ENCODE peak calls at places on chromosomes 4 and X, in nine cellular contexts. One of them, this sample, is unnamed.

GRCh38 chr4:151674804-151675290 is 86.0 kb downstream of the GATB start:
- DNase-seq in stimulated activated CD4-positive, alpha-beta T cell treated with anti-CD3 and anti-CD28 coated beads, TNF-alpha, amount 100 ng/mL, for 1 hour: no peak
- DNase-seq in SHP77: no peak
- DNase-seq in EH: no peak
- DNase-seq in psoas muscle: no peak
- DNase-seq in ELF-1: peak; percentile 89
- DNase-seq in left lobe of liver: peak; percentile 38
- DNase-seq in AG09319: no peak
- DNase-seq in epithelial cell of esophagus: peak; percentile 91
- DNase-seq in this sample: no peak

GRCh38 chr4:142355417-142355930 is 490.6 kb downstream of the INPP4B start:
- DNase-seq in AG09319: no peak
- DNase-seq in psoas muscle: no peak
- DNase-seq in ELF-1: no peak
- DNase-seq in stimulated activated CD4-positive, alpha-beta T cell treated with anti-CD3 and anti-CD28 coated beads, TNF-alpha, amount 100 ng/mL, for 1 hour: no peak
- DNase-seq in epithelial cell of esophagus: no peak
- DNase-seq in left lobe of liver: no peak
- DNase-seq in EH: peak; percentile 21
- DNase-seq in SHP77: no peak
- DNase-seq in this sample: no peak

GRCh38 chrX:41116948-41117347 is 31.7 kb downstream of the USP9X start:
- DNase-seq in epithelial cell of esophagus: peak; percentile 18
- DNase-seq in left lobe of liver: no peak
- DNase-seq in EH: no peak
- DNase-seq in stimulated activated CD4-positive, alpha-beta T cell treated with anti-CD3 and anti-CD28 coated beads, TNF-alpha, amount 100 ng/mL, for 1 hour: no peak
- DNase-seq in psoas muscle: no peak
- DNase-seq in SHP77: no peak
- DNase-seq in ELF-1: no peak
- DNase-seq in AG09319: no peak
- DNase-seq in this sample: no peak

GRCh38 chr4:148214529-148215166 is 227.6 kb downstream of the NR3C2 start:
- DNase-seq in SHP77: no peak
- DNase-seq in AG09319: no peak
- DNase-seq in stimulated activated CD4-positive, alpha-beta T cell treated with anti-CD3 and anti-CD28 coated beads, TNF-alpha, amount 100 ng/mL, for 1 hour: no peak
- DNase-seq in epithelial cell of esophagus: peak; percentile 64
- DNase-seq in psoas muscle: peak; percentile 72
- DNase-seq in ELF-1: peak; percentile 12
- DNase-seq in left lobe of liver: no peak
- DNase-seq in EH: no peak
- DNase-seq in this sample: no peak

GRCh38 chrX:13752646-13753045 is 18.1 kb downstream of the OFD1 start:
- DNase-seq in psoas muscle: no peak
- DNase-seq in stimulated activated CD4-positive, alpha-beta T cell treated with anti-CD3 and anti-CD28 coated beads, TNF-alpha, amount 100 ng/mL, for 1 hour: no peak
- DNase-seq in left lobe of liver: no peak
- DNase-seq in SHP77: no peak
- DNase-seq in EH: no peak
- DNase-seq in AG09319: no peak
- DNase-seq in ELF-1: no peak
- DNase-seq in epithelial cell of esophagus: no peak
- DNase-seq in this sample: no peak

GRCh38 chrX:25523574-25523973 is 507.8 kb upstream of the ARX start:
- DNase-seq in psoas muscle: no peak
- DNase-seq in epithelial cell of esophagus: peak; percentile 24
- DNase-seq in left lobe of liver: no peak
- DNase-seq in AG09319: no peak
- DNase-seq in SHP77: peak; percentile 8
- DNase-seq in EH: no peak
- DNase-seq in ELF-1: peak; percentile 24
- DNase-seq in stimulated activated CD4-positive, alpha-beta T cell treated with anti-CD3 and anti-CD28 coated beads, TNF-alpha, amount 100 ng/mL, for 1 hour: no peak
- DNase-seq in this sample: no peak

GRCh38 chrX:133419911-133420310 is 4.6 kb upstream of the GPC4 start:
- DNase-seq in ELF-1: no peak
- DNase-seq in EH: no peak
- DNase-seq in epithelial cell of esophagus: no peak
- DNase-seq in stimulated activated CD4-positive, alpha-beta T cell treated with anti-CD3 and anti-CD28 coated beads, TNF-alpha, amount 100 ng/mL, for 1 hour: no peak
- DNase-seq in psoas muscle: no peak
- DNase-seq in SHP77: no peak
- DNase-seq in AG09319: no peak
- DNase-seq in left lobe of liver: no peak
- DNase-seq in this sample: no peak

GRCh38 chrX:134600714-134601113 is 57.6 kb downstream of the PLAC1 start:
- DNase-seq in psoas muscle: no peak
- DNase-seq in left lobe of liver: no peak
- DNase-seq in ELF-1: no peak
- DNase-seq in AG09319: no peak
- DNase-seq in epithelial cell of esophagus: peak; percentile 7
- DNase-seq in EH: peak; percentile 81
- DNase-seq in stimulated activated CD4-positive, alpha-beta T cell treated with anti-CD3 and anti-CD28 coated beads, TNF-alpha, amount 100 ng/mL, for 1 hour: no peak
- DNase-seq in SHP77: no peak
- DNase-seq in this sample: no peak

GRCh38 chr4:155305619-155306018 is 71.1 kb downstream of the MAP9 start:
- DNase-seq in SHP77: no peak
- DNase-seq in epithelial cell of esophagus: no peak
- DNase-seq in ELF-1: no peak
- DNase-seq in AG09319: no peak
- DNase-seq in stimulated activated CD4-positive, alpha-beta T cell treated with anti-CD3 and anti-CD28 coated beads, TNF-alpha, amount 100 ng/mL, for 1 hour: no peak
- DNase-seq in left lobe of liver: no peak
- DNase-seq in EH: no peak
- DNase-seq in psoas muscle: no peak
- DNase-seq in this sample: no peak

GRCh38 chr4:102734591-102735385 is 26.0 kb downstream of the MANBA start:
- DNase-seq in EH: peak; percentile 60
- DNase-seq in left lobe of liver: no peak
- DNase-seq in SHP77: no peak
- DNase-seq in AG09319: no peak
- DNase-seq in ELF-1: no peak
- DNase-seq in psoas muscle: no peak
- DNase-seq in stimulated activated CD4-positive, alpha-beta T cell treated with anti-CD3 and anti-CD28 coated beads, TNF-alpha, amount 100 ng/mL, for 1 hour: no peak
- DNase-seq in epithelial cell of esophagus: peak; percentile 23
- DNase-seq in this sample: no peak

GRCh38 chr4:65467280-65467679 is 203.0 kb downstream of the EPHA5 start:
- DNase-seq in psoas muscle: no peak
- DNase-seq in epithelial cell of esophagus: peak; percentile 77
- DNase-seq in stimulated activated CD4-positive, alpha-beta T cell treated with anti-CD3 and anti-CD28 coated beads, TNF-alpha, amount 100 ng/mL, for 1 hour: no peak
- DNase-seq in AG09319: no peak
- DNase-seq in ELF-1: no peak
- DNase-seq in left lobe of liver: no peak
- DNase-seq in SHP77: no peak
- DNase-seq in EH: no peak
- DNase-seq in this sample: no peak

GRCh38 chr4:145218251-145218650 is 37.9 kb upstream of the OTUD4 start:
- DNase-seq in epithelial cell of esophagus: no peak
- DNase-seq in psoas muscle: no peak
- DNase-seq in ELF-1: no peak
- DNase-seq in EH: peak; percentile 8
- DNase-seq in AG09319: no peak
- DNase-seq in left lobe of liver: no peak
- DNase-seq in SHP77: no peak
- DNase-seq in stimulated activated CD4-positive, alpha-beta T cell treated with anti-CD3 and anti-CD28 coated beads, TNF-alpha, amount 100 ng/mL, for 1 hour: no peak
- DNase-seq in this sample: no peak

GRCh38 chr4:168388890-168389289 is 70.3 kb upstream of the DDX60 start:
- DNase-seq in SHP77: no peak
- DNase-seq in ELF-1: no peak
- DNase-seq in AG09319: no peak
- DNase-seq in EH: peak; percentile 77
- DNase-seq in epithelial cell of esophagus: peak; percentile 81
- DNase-seq in psoas muscle: no peak
- DNase-seq in stimulated activated CD4-positive, alpha-beta T cell treated with anti-CD3 and anti-CD28 coated beads, TNF-alpha, amount 100 ng/mL, for 1 hour: no peak
- DNase-seq in left lobe of liver: no peak
- DNase-seq in this sample: no peak

GRCh38 chr4:64940698-64941097 is 531.4 kb upstream of the TECRL start:
- DNase-seq in AG09319: no peak
- DNase-seq in ELF-1: no peak
- DNase-seq in EH: no peak
- DNase-seq in left lobe of liver: no peak
- DNase-seq in epithelial cell of esophagus: peak; percentile 16
- DNase-seq in SHP77: no peak
- DNase-seq in psoas muscle: no peak
- DNase-seq in stimulated activated CD4-positive, alpha-beta T cell treated with anti-CD3 and anti-CD28 coated beads, TNF-alpha, amount 100 ng/mL, for 1 hour: no peak
- DNase-seq in this sample: no peak

GRCh38 chrX:40849906-40850672 is 114.7 kb upstream of the MED14 start:
- DNase-seq in AG09319: no peak
- DNase-seq in ELF-1: no peak
- DNase-seq in SHP77: no peak
- DNase-seq in psoas muscle: no peak
- DNase-seq in left lobe of liver: no peak
- DNase-seq in EH: peak; percentile 47
- DNase-seq in epithelial cell of esophagus: no peak
- DNase-seq in stimulated activated CD4-positive, alpha-beta T cell treated with anti-CD3 and anti-CD28 coated beads, TNF-alpha, amount 100 ng/mL, for 1 hour: no peak
- DNase-seq in this sample: no peak

GRCh38 chr4:16916719-16917337 is 18.4 kb upstream of the LDB2 start:
- DNase-seq in stimulated activated CD4-positive, alpha-beta T cell treated with anti-CD3 and anti-CD28 coated beads, TNF-alpha, amount 100 ng/mL, for 1 hour: peak; percentile 52
- DNase-seq in SHP77: peak; percentile 40
- DNase-seq in psoas muscle: no peak
- DNase-seq in epithelial cell of esophagus: peak; percentile 67
- DNase-seq in EH: peak; percentile 22
- DNase-seq in left lobe of liver: peak; percentile 78
- DNase-seq in AG09319: no peak
- DNase-seq in ELF-1: peak; percentile 95
- DNase-seq in this sample: peak; percentile 40

GRCh38 chrX:108447303-108447702 is 7.7 kb downstream of the COL4A5 start:
- DNase-seq in SHP77: no peak
- DNase-seq in psoas muscle: no peak
- DNase-seq in EH: peak; percentile 21
- DNase-seq in AG09319: no peak
- DNase-seq in ELF-1: no peak
- DNase-seq in stimulated activated CD4-positive, alpha-beta T cell treated with anti-CD3 and anti-CD28 coated beads, TNF-alpha, amount 100 ng/mL, for 1 hour: no peak
- DNase-seq in epithelial cell of esophagus: peak; percentile 52
- DNase-seq in left lobe of liver: no peak
- DNase-seq in this sample: no peak

GRCh38 chr4:81040175-81040659 is 9.7 kb downstream of the BMP3 start:
- DNase-seq in ELF-1: peak; percentile 15
- DNase-seq in left lobe of liver: no peak
- DNase-seq in EH: peak; percentile 40
- DNase-seq in AG09319: no peak
- DNase-seq in SHP77: peak; percentile 18
- DNase-seq in epithelial cell of esophagus: peak; percentile 51
- DNase-seq in stimulated activated CD4-positive, alpha-beta T cell treated with anti-CD3 and anti-CD28 coated beads, TNF-alpha, amount 100 ng/mL, for 1 hour: no peak
- DNase-seq in psoas muscle: no peak
- DNase-seq in this sample: no peak

GRCh38 chrX:129701624-129702069 is 37.1 kb upstream of the XPNPEP2 start:
- DNase-seq in stimulated activated CD4-positive, alpha-beta T cell treated with anti-CD3 and anti-CD28 coated beads, TNF-alpha, amount 100 ng/mL, for 1 hour: no peak
- DNase-seq in AG09319: no peak
- DNase-seq in SHP77: no peak
- DNase-seq in psoas muscle: peak; percentile 81
- DNase-seq in EH: no peak
- DNase-seq in epithelial cell of esophagus: no peak
- DNase-seq in left lobe of liver: no peak
- DNase-seq in ELF-1: no peak
- DNase-seq in this sample: no peak

GRCh38 chr4:129429566-129430339 is 333.8 kb downstream of the C4orf33 start:
- DNase-seq in EH: no peak
- DNase-seq in left lobe of liver: no peak
- DNase-seq in psoas muscle: no peak
- DNase-seq in ELF-1: no peak
- DNase-seq in stimulated activated CD4-positive, alpha-beta T cell treated with anti-CD3 and anti-CD28 coated beads, TNF-alpha, amount 100 ng/mL, for 1 hour: no peak
- DNase-seq in SHP77: no peak
- DNase-seq in epithelial cell of esophagus: peak; percentile 32
- DNase-seq in AG09319: no peak
- DNase-seq in this sample: no peak

GRCh38 chr4:110480031-110480549 is 4.1 kb downstream of the ENPEP start:
- DNase-seq in left lobe of liver: no peak
- DNase-seq in epithelial cell of esophagus: peak; percentile 27
- DNase-seq in ELF-1: no peak
- DNase-seq in stimulated activated CD4-positive, alpha-beta T cell treated with anti-CD3 and anti-CD28 coated beads, TNF-alpha, amount 100 ng/mL, for 1 hour: no peak
- DNase-seq in SHP77: no peak
- DNase-seq in EH: peak; percentile 98
- DNase-seq in psoas muscle: no peak
- DNase-seq in AG09319: peak; percentile 96
- DNase-seq in this sample: no peak

GRCh38 chr4:37392540-37393255 is 148.2 kb downstream of the NWD2 start:
- DNase-seq in SHP77: no peak
- DNase-seq in epithelial cell of esophagus: peak; percentile 32
- DNase-seq in psoas muscle: peak; percentile 22
- DNase-seq in ELF-1: no peak
- DNase-seq in stimulated activated CD4-positive, alpha-beta T cell treated with anti-CD3 and anti-CD28 coated beads, TNF-alpha, amount 100 ng/mL, for 1 hour: no peak
- DNase-seq in EH: no peak
- DNase-seq in left lobe of liver: no peak
- DNase-seq in AG09319: no peak
- DNase-seq in this sample: no peak

GRCh38 chr4:4488405-4489404 is 53.1 kb downstream of the STX18 start:
- DNase-seq in epithelial cell of esophagus: peak; percentile 82
- DNase-seq in stimulated activated CD4-positive, alpha-beta T cell treated with anti-CD3 and anti-CD28 coated beads, TNF-alpha, amount 100 ng/mL, for 1 hour: peak; percentile 34
- DNase-seq in left lobe of liver: peak; percentile 69
- DNase-seq in EH: peak; percentile 80
- DNase-seq in AG09319: peak; percentile 70
- DNase-seq in ELF-1: peak; percentile 61
- DNase-seq in SHP77: peak; percentile 25
- DNase-seq in psoas muscle: peak; percentile 44
- DNase-seq in this sample: peak; percentile 38

GRCh38 chr4:26061248-26061986 is 147.4 kb downstream of the SMIM20 start:
- DNase-seq in AG09319: no peak
- DNase-seq in SHP77: no peak
- DNase-seq in epithelial cell of esophagus: peak; percentile 56
- DNase-seq in stimulated activated CD4-positive, alpha-beta T cell treated with anti-CD3 and anti-CD28 coated beads, TNF-alpha, amount 100 ng/mL, for 1 hour: no peak
- DNase-seq in psoas muscle: no peak
- DNase-seq in left lobe of liver: no peak
- DNase-seq in EH: peak; percentile 54
- DNase-seq in ELF-1: peak; percentile 56
- DNase-seq in this sample: no peak

GRCh38 chr4:681736-682451 is 7.1 kb downstream of the SLC49A3 start:
- DNase-seq in stimulated activated CD4-positive, alpha-beta T cell treated with anti-CD3 and anti-CD28 coated beads, TNF-alpha, amount 100 ng/mL, for 1 hour: no peak
- DNase-seq in EH: no peak
- DNase-seq in SHP77: peak; percentile 21
- DNase-seq in AG09319: no peak
- DNase-seq in left lobe of liver: no peak
- DNase-seq in ELF-1: peak; percentile 56
- DNase-seq in psoas muscle: no peak
- DNase-seq in epithelial cell of esophagus: peak; percentile 77
- DNase-seq in this sample: no peak

GRCh38 chr4:100462206-100462605 is 55.6 kb downstream of the EMCN start:
- DNase-seq in EH: peak; percentile 84
- DNase-seq in stimulated activated CD4-positive, alpha-beta T cell treated with anti-CD3 and anti-CD28 coated beads, TNF-alpha, amount 100 ng/mL, for 1 hour: no peak
- DNase-seq in left lobe of liver: no peak
- DNase-seq in psoas muscle: no peak
- DNase-seq in ELF-1: no peak
- DNase-seq in SHP77: no peak
- DNase-seq in AG09319: no peak
- DNase-seq in epithelial cell of esophagus: peak; percentile 73
- DNase-seq in this sample: no peak

GRCh38 chrX:69163936-69164741 is 1.1 kb downstream of the PJA1 start:
- DNase-seq in ELF-1: peak; percentile 63
- DNase-seq in EH: peak; percentile 16
- DNase-seq in left lobe of liver: no peak
- DNase-seq in stimulated activated CD4-positive, alpha-beta T cell treated with anti-CD3 and anti-CD28 coated beads, TNF-alpha, amount 100 ng/mL, for 1 hour: peak; percentile 25
- DNase-seq in SHP77: peak; percentile 7
- DNase-seq in psoas muscle: peak; percentile 18
- DNase-seq in epithelial cell of esophagus: peak; percentile 27
- DNase-seq in AG09319: no peak
- DNase-seq in this sample: no peak

GRCh38 chr4:65635051-65635821 is 35.1 kb downstream of the EPHA5 start:
- DNase-seq in epithelial cell of esophagus: peak; percentile 2
- DNase-seq in psoas muscle: no peak
- DNase-seq in AG09319: no peak
- DNase-seq in SHP77: no peak
- DNase-seq in EH: no peak
- DNase-seq in left lobe of liver: no peak
- DNase-seq in ELF-1: no peak
- DNase-seq in stimulated activated CD4-positive, alpha-beta T cell treated with anti-CD3 and anti-CD28 coated beads, TNF-alpha, amount 100 ng/mL, for 1 hour: no peak
- DNase-seq in this sample: no peak

This sample was measured in activated naive CD8-positive, alpha-beta T cell treated with anti-CD3 and anti-CD28 coated beads, Interleukin-2, amount 50 U/mL, for 16 hours.